ENCODE peak calls at places on chromosomes 2 and 18, in seven cellular contexts. O, M, G, L, R, I and V are unnamed samples. For H3K4me1, the result is how much of the 10 kb centered on the place peaks cover.

GRCh38 chr18:68034293-68034692 is 517.8 kb upstream of the DSEL start:
- DNase-seq in R (peak), G (no peak), I (no peak), L (no peak), O (no peak), M (no peak), V (peak)

GRCh38 chr2:101479328-101479727 is 4.4 kb upstream of the RFX8 start:
- DNase-seq in O (no peak), M (no peak), I (no peak), L (no peak), G (no peak), R (no peak), V (no peak)

GRCh38 chr2:195562624-195563566 is 94.1 kb upstream of the SLC39A10 start:
- DNase-seq in L (no peak), R (peak), M (no peak), G (no peak), I (peak), O (no peak), V (peak)

GRCh38 chr18:55863876-55864275 is 275.9 kb upstream of the TCF4 start:
- DNase-seq in O (no peak), M (no peak), R (peak), I (no peak), L (no peak), G (no peak), V (no peak)

GRCh38 chr2:180058993-180059392 is 51.9 kb upstream of the CWC22 start:
- DNase-seq in L (no peak), O (no peak), G (no peak), I (no peak), M (no peak), R (no peak), V (no peak)

GRCh38 chr2:217899231-217900009 is 103.4 kb downstream of the TNS1 start:
- DNase-seq in I (no peak), G (no peak), L (peak), M (no peak), R (peak), O (peak), V (peak)

GRCh38 chr2:66432801-66433694 is 1.9 kb upstream of the MEIS1 start:
- DNase-seq in O (peak), L (peak), I (peak), M (peak), G (peak), R (peak), V (peak)

GRCh38 chr2:197777823-197778407 is 7.2 kb downstream of the BOLL start:
- DNase-seq in G (no peak), L (peak), R (peak), I (no peak), M (no peak), O (peak), V (peak)

GRCh38 chr2:147181351-147182029 is 663.3 kb upstream of the ACVR2A start:
- DNase-seq in O (no peak), L (no peak), G (no peak), I (no peak), R (no peak), M (no peak), V (no peak)

GRCh38 chr2:219177594-219178376 is at the start of gene RETREG2:
- DNase-seq in R (peak), M (peak), L (peak), O (peak), I (peak), G (peak), V (peak)

GRCh38 chr2:101307950-101308431 is 510 bp downstream of the RNF149 start:
- DNase-seq in G (peak), L (no peak), I (peak), M (peak), R (peak), O (peak), V (no peak)

GRCh38 chr2:72289736-72290135 is 142.1 kb upstream of the CYP26B1 start:
- DNase-seq in L (no peak), G (no peak), R (no peak), O (no peak), I (no peak), M (no peak), V (no peak)

GRCh38 chr2:122414911-122415310 is 659.5 kb downstream of the TSN start:
- DNase-seq in I (no peak), M (no peak), L (no peak), R (no peak), G (no peak), O (no peak), V (no peak)

GRCh38 chr2:110929528-110929927 is 191.2 kb upstream of the BCL2L11 start:
- DNase-seq in O (no peak), L (no peak), I (no peak), M (no peak), R (no peak), G (no peak), V (no peak)

GRCh38 chr2:39403311-39403710 is 33.8 kb downstream of the MAP4K3 start:
- DNase-seq in R (no peak), O (no peak), G (no peak), M (no peak), I (no peak), L (no peak), V (no peak)

GRCh38 chr18:45255142-45255890 is 360.0 kb upstream of the SLC14A2 start:
- DNase-seq in O (no peak), I (no peak), M (no peak), R (peak), G (no peak), L (no peak), V (peak)

GRCh38 chr2:226114436-226114835 is 685.2 kb downstream of the IRS1 start:
- DNase-seq in O (peak), I (no peak), G (peak), R (peak), L (peak), M (no peak), V (no peak)

GRCh38 chr18:79682896-79683625 is 3.5 kb downstream of the CTDP1 start:
- DNase-seq in O (no peak), R (no peak), L (no peak), G (no peak), M (peak), I (no peak), V (no peak)

GRCh38 chr2:76867854-76868253 is 654.3 kb downstream of the LRRTM4 start:
- DNase-seq in G (no peak), O (no peak), R (peak), M (no peak), I (no peak), L (no peak), V (no peak)

GRCh38 chr18:79487198-79488165 is 91.8 kb downstream of the NFATC1 start:
- DNase-seq in M (no peak), L (no peak), I (peak), R (no peak), G (peak), O (no peak), V (no peak)

GRCh38 chr2:98769784-98770183 is 38.9 kb upstream of the MGAT4A start:
- DNase-seq in M (peak), I (peak), L (peak), G (no peak), R (no peak), O (no peak), V (no peak)

GRCh38 chr18:53780666-53781065 is 443.8 kb downstream of the MBD2 start:
- DNase-seq in M (no peak), O (no peak), G (no peak), L (no peak), I (no peak), R (no peak), V (peak)

GRCh38 chr2:176562359-176563043 is 293.3 kb downstream of the MTX2 start:
- DNase-seq in G (no peak), M (no peak), R (peak), O (no peak), L (no peak), I (no peak), V (no peak)

GRCh38 chr2:210199186-210199765 is 26.0 kb downstream of the ACADL start:
- DNase-seq in M (no peak), O (peak), R (peak), L (peak), G (no peak), I (no peak), V (peak)

GRCh38 chr18:42141439-42141838 is 186.4 kb downstream of the PIK3C3 start:
- DNase-seq in R (no peak), O (no peak), M (no peak), L (peak), G (no peak), I (no peak), V (no peak)

GRCh38 chr2:158967731-158968395 is 577 bp upstream of the TANC1 start:
- DNase-seq in O (peak), M (no peak), R (peak), L (no peak), I (no peak), G (peak), V (peak)

GRCh38 chr2:95029898-95030341 is 4.4 kb downstream of the MAL start:
- DNase-seq in I (no peak), R (no peak), O (no peak), M (no peak), G (no peak), L (no peak), V (no peak)

DNA sequence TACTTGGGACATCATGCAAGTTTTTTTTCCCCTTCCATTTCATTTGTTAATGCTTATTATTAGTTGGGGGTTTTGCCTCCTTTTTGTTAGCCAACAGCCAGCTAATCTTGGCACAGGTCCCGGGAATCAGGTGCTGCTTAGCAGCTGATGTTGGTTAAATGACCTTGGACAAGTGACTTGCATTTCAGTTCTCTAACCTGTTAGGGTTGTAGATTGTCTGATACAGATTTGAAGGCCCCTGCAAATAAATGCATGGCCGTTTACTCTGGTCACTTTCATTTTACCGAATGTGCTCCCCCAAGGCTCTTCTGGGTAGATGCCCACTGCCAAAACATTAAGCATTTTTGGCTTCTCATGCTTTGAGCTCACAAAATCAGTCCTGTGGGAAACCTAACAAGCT is 120.9 kb downstream of the SPTBN1 start:
- DNase-seq in M (no peak), O (no peak), L (peak), G (peak), I (no peak), R (no peak), V (no peak)
- H3K4me1 ChIP-seq in M (half or more), O (under half), L (half or more), G (under half), I (half or more), R (under half), V (under half)

GRCh38 chr2:6747433-6747832 is 118.3 kb downstream of the CMPK2 start:
- DNase-seq in L (no peak), O (no peak), I (no peak), R (no peak), G (no peak), M (no peak), V (no peak)

GRCh38 chr2:6741229-6741628 is 124.5 kb downstream of the CMPK2 start:
- DNase-seq in R (no peak), I (no peak), M (no peak), L (no peak), G (no peak), O (no peak), V (no peak)

GRCh38 chr2:6748399-6748798 is 117.3 kb downstream of the CMPK2 start:
- DNase-seq in L (no peak), I (no peak), G (no peak), M (no peak), R (no peak), O (no peak), V (no peak)

DNA sequence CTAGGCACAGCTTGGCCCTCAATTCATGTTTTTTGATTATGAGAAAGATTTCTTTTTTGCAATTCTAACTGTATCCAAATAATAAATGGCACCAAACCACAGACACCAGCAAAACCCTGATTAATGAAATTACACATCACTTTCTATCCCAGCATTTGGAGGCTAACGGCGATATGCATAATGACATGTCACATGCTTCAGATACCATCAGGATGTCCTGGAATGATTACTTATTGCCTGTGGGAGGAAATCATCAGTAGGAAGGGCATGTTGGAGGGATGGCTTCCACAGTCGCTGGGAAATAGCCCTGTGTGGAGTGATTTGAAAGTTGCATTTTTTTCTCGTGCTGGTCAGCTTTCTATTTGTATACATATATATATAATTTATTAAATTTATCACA is 121.7 kb downstream of the CMPK2 start:
- DNase-seq in L (no peak), G (no peak), M (no peak), I (no peak), O (no peak), R (no peak), V (no peak)
- H3K4me3 ChIP-seq in L (no peak), G (no peak), M (no peak), I (no peak), O (no peak), R (no peak), V (no peak)

GRCh38 chr18:49170925-49171509 is 220.3 kb upstream of the SMAD7 start:
- DNase-seq in O (no peak), M (no peak), G (no peak), R (no peak), I (no peak), L (no peak), V (no peak)
- H3K4me1 ChIP-seq in O (under half), M (under half), G (under half), R (under half), I (under half), L (under half), V (under half)

GRCh38 chr2:136117909-136118818 is at the start of gene CXCR4:
- DNase-seq in O (peak), G (peak), I (peak), L (no peak), R (peak), M (peak), V (peak)

GRCh38 chr2:136116111-136116812 is 1.7 kb downstream of the CXCR4 start:
- DNase-seq in R (no peak), L (no peak), M (peak), I (peak), O (no peak), G (peak), V (peak)

GRCh38 chr2:136115183-136115751 is 2.7 kb downstream of the CXCR4 start:
- DNase-seq in L (no peak), M (no peak), O (no peak), I (no peak), G (no peak), R (no peak), V (no peak)

GRCh38 chr2:136117391-136117841 is 533 bp downstream of the CXCR4 start:
- DNase-seq in G (peak), O (peak), L (no peak), M (peak), I (peak), R (peak), V (peak)

DNA sequence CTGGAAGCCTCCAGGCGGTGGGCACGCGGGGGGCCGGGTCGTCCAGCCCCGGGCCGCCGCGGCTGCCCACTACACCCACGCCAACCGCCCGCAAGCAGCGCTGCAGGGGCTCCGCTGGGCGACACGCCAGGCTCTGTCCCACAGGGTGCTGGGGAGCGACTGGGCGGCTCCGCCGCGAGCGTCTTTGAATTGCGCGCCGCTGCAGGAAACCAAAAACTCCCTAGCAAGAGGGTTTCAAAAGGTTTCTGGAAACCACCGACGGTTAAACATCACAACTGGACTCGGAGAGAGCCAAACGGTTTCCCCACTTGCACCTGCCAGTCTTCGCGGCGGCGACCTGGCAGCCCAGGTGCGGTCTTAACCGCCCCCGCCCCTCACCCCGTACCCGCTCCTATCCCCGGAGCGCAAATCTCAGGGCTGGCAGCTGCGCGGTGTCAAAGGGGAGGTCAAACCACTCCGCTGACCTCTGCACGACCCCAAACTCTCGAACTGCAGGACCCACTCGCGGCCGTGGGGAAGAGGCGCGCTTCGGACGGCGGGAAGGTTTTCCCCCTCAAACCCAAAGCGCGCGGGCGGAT is 1.0 kb downstream of the CXCR4 start:
- DNase-seq in M (peak), G (peak), O (peak), L (no peak), R (no peak), I (peak), V (no peak)
- H3K4me3 ChIP-seq in M (peak), G (peak), O (peak), L (no peak), R (no peak), I (peak), V (peak)